ENCODE peak calls at places on chromosome 1, in seven cellular contexts. N is NCI-H774, D is iris pigment epithelial cell, A is ureter, O is GDM1, K is midbrain, Q is GM10248. E is an unnamed sample.

GRCh38 chr1:94125551-94126514 is 4.9 kb upstream of the ABCA4 start:
- DNase-seq in D (peak), Q (no peak), N (no peak), O (no peak), A (no peak), K (no peak), E (peak)

GRCh38 chr1:48671578-48671977 is 105.1 kb downstream of the BEND5 start:
- DNase-seq in K (no peak), A (no peak), N (no peak), O (no peak), D (no peak), Q (no peak), E (peak)

GRCh38 chr1:208917281-208917680 is 666.2 kb upstream of the CAMK1G start:
- DNase-seq in O (no peak), D (no peak), Q (no peak), N (no peak), A (no peak), K (no peak), E (no peak)

GRCh38 chr1:159122005-159122621 is 45.5 kb upstream of the AIM2 start:
- DNase-seq in K (no peak), N (no peak), D (peak), O (no peak), Q (peak), A (no peak), E (peak)

GRCh38 chr1:25927541-25928265 is 21.5 kb upstream of the STMN1 start:
- DNase-seq in A (no peak), K (no peak), Q (no peak), D (no peak), O (no peak), N (peak), E (no peak)

GRCh38 chr1:38559180-38559874 is 300.2 kb downstream of the RRAGC start:
- DNase-seq in D (peak), O (no peak), N (no peak), Q (peak), A (peak), K (no peak), E (no peak)

GRCh38 chr1:232174306-232174705 is 455.6 kb downstream of the SIPA1L2 start:
- DNase-seq in A (no peak), K (no peak), Q (no peak), D (no peak), O (no peak), N (no peak), E (no peak)

GRCh38 chr1:94332516-94332915 is 85.7 kb upstream of the ABCD3 start:
- DNase-seq in A (no peak), D (no peak), N (no peak), K (no peak), O (no peak), Q (no peak), E (no peak)

GRCh38 chr1:15393475-15394260 is 16.0 kb upstream of the EFHD2 start:
- DNase-seq in N (no peak), K (no peak), A (no peak), D (no peak), Q (no peak), O (no peak), E (no peak)

GRCh38 chr1:195345149-195345548 is 1263.1 kb downstream of the KCNT2 start:
- DNase-seq in D (no peak), O (no peak), N (no peak), A (no peak), Q (no peak), K (no peak), E (no peak)

GRCh38 chr1:43448955-43449707 is 4.6 kb downstream of the HYI start:
- DNase-seq in N (no peak), A (no peak), D (no peak), Q (no peak), K (no peak), O (no peak), E (no peak)

GRCh38 chr1:37509181-37509580 is 5.4 kb downstream of the MEAF6 start:
- DNase-seq in Q (peak), D (peak), K (no peak), A (no peak), N (no peak), O (no peak), E (no peak)

GRCh38 chr1:212958175-212958574 is 7.8 kb downstream of the VASH2 start:
- DNase-seq in K (no peak), O (no peak), N (no peak), A (no peak), D (peak), Q (no peak), E (no peak)

GRCh38 chr1:56235909-56236510 is 343.4 kb downstream of the PLPP3 start:
- DNase-seq in Q (no peak), K (no peak), D (no peak), O (no peak), A (no peak), N (no peak), E (no peak)

GRCh38 chr1:35509558-35509957 is 47.6 kb downstream of the KIAA0319L start:
- DNase-seq in A (no peak), D (no peak), K (no peak), O (no peak), Q (no peak), N (no peak), E (no peak)

GRCh38 chr1:16999863-17000262 is 11.9 kb downstream of the ATP13A2 start:
- DNase-seq in O (no peak), Q (no peak), N (no peak), A (no peak), D (no peak), K (no peak), E (no peak)

GRCh38 chr1:178465011-178465410 is 31.8 kb downstream of the CLEC20A start:
- DNase-seq in A (no peak), O (no peak), Q (no peak), N (no peak), D (peak), K (no peak), E (peak)

GRCh38 chr1:178055093-178055492 is 38.8 kb upstream of the RASAL2 start:
- DNase-seq in A (no peak), Q (no peak), D (no peak), O (peak), N (no peak), K (peak), E (no peak)

GRCh38 chr1:243731974-243732373 is 118.1 kb downstream of the AKT3 start:
- DNase-seq in O (no peak), A (no peak), N (no peak), K (no peak), Q (no peak), D (peak), E (no peak)

GRCh38 chr1:172845371-172845770 is 186.5 kb downstream of the FASLG start:
- DNase-seq in O (no peak), N (no peak), K (no peak), D (peak), A (no peak), Q (peak), E (peak)

GRCh38 chr1:73859227-73859626 is 338.7 kb downstream of the LRRIQ3 start:
- DNase-seq in Q (no peak), K (no peak), N (no peak), O (no peak), A (no peak), D (no peak), E (no peak)

GRCh38 chr1:179923044-179923443 is 31.6 kb upstream of the CEP350 start:
- DNase-seq in Q (no peak), N (no peak), K (no peak), A (no peak), D (no peak), O (peak), E (no peak)

GRCh38 chr1:76666499-76666898 is 200.8 kb upstream of the ST6GALNAC5 start:
- DNase-seq in K (peak), A (no peak), O (no peak), Q (no peak), D (no peak), N (no peak), E (no peak)

GRCh38 chr1:77273891-77274290 is 7.9 kb upstream of the AK5 start:
- DNase-seq in K (no peak), D (peak), N (no peak), A (no peak), Q (no peak), O (no peak), E (peak)

GRCh38 chr1:50416150-50416527 is 7.1 kb downstream of the DMRTA2 start:
- DNase-seq in K (no peak), O (no peak), Q (no peak), N (no peak), D (no peak), A (no peak), E (no peak)

GRCh38 chr1:222195857-222196256 is 352.0 kb downstream of the HHIPL2 start:
- DNase-seq in O (no peak), A (no peak), K (no peak), D (no peak), N (no peak), Q (no peak), E (no peak)

GRCh38 chr1:99645199-99645598 is 714 bp upstream of the PALMD start:
- DNase-seq in O (no peak), D (peak), A (peak), N (no peak), Q (no peak), K (no peak), E (peak)

GRCh38 chr1:52674497-52675384 is 23.4 kb downstream of the COA7 start:
- DNase-seq in D (peak), O (peak), Q (no peak), A (peak), K (no peak), N (no peak), E (no peak)

GRCh38 chr1:15501208-15502032 is 22.6 kb downstream of the CASP9 start:
- DNase-seq in A (no peak), N (peak), O (peak), Q (peak), K (no peak), D (peak), E (peak)

GRCh38 chr1:145859491-145860159 is 744 bp upstream of the PIAS3 start:
- DNase-seq in A (peak), N (peak), K (peak), Q (peak), O (peak), D (peak), E (peak)

GRCh38 chr1:201419241-201419640 is 2.3 kb downstream of the TNNI1 start:
- DNase-seq in A (no peak), D (no peak), N (no peak), K (no peak), Q (no peak), O (no peak), E (no peak)

GRCh38 chr1:67892451-67893125 is 59.3 kb upstream of the GNG12 start:
- DNase-seq in O (no peak), A (no peak), D (no peak), Q (no peak), K (no peak), N (no peak), E (no peak)

GRCh38 chr1:202952818-202953217 is 5.3 kb downstream of the ADIPOR1 start:
- DNase-seq in N (no peak), Q (no peak), D (peak), O (peak), K (peak), A (peak), E (peak)

GRCh38 chr1:118085365-118085764 is 99.7 kb downstream of the SPAG17 start:
- DNase-seq in A (no peak), Q (no peak), O (no peak), D (no peak), N (no peak), K (no peak), E (no peak)

GRCh38 chr1:117501275-117501674 is 104.6 kb upstream of the TENT5C start:
- DNase-seq in K (no peak), Q (no peak), D (peak), N (no peak), O (no peak), A (no peak), E (peak)

GRCh38 chr1:16973215-16973614 is 7.2 kb downstream of the MFAP2 start:
- DNase-seq in A (no peak), Q (no peak), O (no peak), D (no peak), K (no peak), N (no peak), E (no peak)

E was measured in adipocyte.